ENCODE peak calls at places on chromosomes 16 and 17, in four cellular contexts. P is AG04450, Z is aorta, I is stomach. R is an unnamed sample. For H3K27me3, the result is how much of the 10 kb centered on the place peaks cover.

GRCh38 chr17:19354123-19354522 is 8.4 kb downstream of the B9D1 start:
- DNase-seq in P (peak), Z (no peak), I (no peak), R (no peak)

GRCh38 chr16:11034005-11034404 is 89.6 kb downstream of the CLEC16A start:
- DNase-seq in P (peak), Z (no peak), I (no peak), R (no peak)

GRCh38 chr17:80817861-80818260 is 173.8 kb upstream of the CHMP6 start:
- DNase-seq in P (no peak), Z (peak), I (no peak), R (no peak)

GRCh38 chr17:68732301-68732749 is 131.2 kb upstream of the FAM20A start:
- DNase-seq in P (no peak), Z (no peak), I (no peak), R (no peak)

GRCh38 chr17:69565447-69565846 is 150.9 kb downstream of the MAP2K6 start:
- DNase-seq in P (no peak), Z (no peak), I (no peak), R (no peak)

GRCh38 chr17:1365445-1366039 is 34.5 kb downstream of the YWHAE start:
- DNase-seq in P (peak), Z (no peak), I (peak), R (peak)

GRCh38 chr17:42647778-42648177 is 11.3 kb upstream of the TUBG2 start:
- DNase-seq in P (no peak), Z (no peak), I (no peak), R (no peak)

GRCh38 chr17:44628234-44629188 is 27.8 kb upstream of the MEIOC start:
- DNase-seq in P (no peak), Z (peak), I (no peak), R (no peak)

GRCh38 chr17:60039509-60040442 is 38.9 kb downstream of the HEATR6 start:
- DNase-seq in P (no peak), Z (no peak), I (no peak), R (no peak)

GRCh38 chr16:82056550-82056896 is 21.5 kb downstream of the HSD17B2 start:
- DNase-seq in P (no peak), Z (no peak), I (no peak), R (no peak)

GRCh38 chr17:76678330-76678729 is 32.4 kb downstream of the MXRA7 start:
- DNase-seq in P (no peak), Z (peak), I (no peak), R (no peak)

GRCh38 chr16:27169511-27170071 is 33.7 kb upstream of the KDM8 start:
- DNase-seq in P (peak), Z (no peak), I (peak), R (no peak)

GRCh38 chr16:79274197-79274596 is 326.3 kb downstream of the MAF start:
- DNase-seq in P (no peak), Z (no peak), I (no peak), R (no peak)

GRCh38 chr16:50567651-50568050 is 19.5 kb downstream of the NKD1 start:
- DNase-seq in P (no peak), Z (no peak), I (no peak), R (no peak)

GRCh38 chr16:9095171-9095570 is 3.7 kb downstream of the HAPSTR1 start:
- DNase-seq in P (no peak), Z (no peak), I (no peak), R (no peak)

GRCh38 chr17:61574542-61575351 is 16.3 kb downstream of the NACA2 start:
- DNase-seq in P (no peak), Z (no peak), I (no peak), R (peak)

GRCh38 chr16:47056704-47057630 is 83.5 kb upstream of the DNAJA2 start:
- DNase-seq in P (no peak), Z (peak), I (no peak), R (no peak)

GRCh38 chr16:3207086-3207953 is 19.3 kb downstream of the OR1F1 start:
- DNase-seq in P (no peak), Z (no peak), I (no peak), R (no peak)

GRCh38 chr16:70663524-70664324 is 17.4 kb downstream of the IL34 start:
- DNase-seq in P (no peak), Z (peak), I (no peak), R (no peak)

GRCh38 chr17:40014375-40014980 is 762 bp upstream of the CSF3 start:
- DNase-seq in P (no peak), Z (no peak), I (no peak), R (no peak)

DNA sequence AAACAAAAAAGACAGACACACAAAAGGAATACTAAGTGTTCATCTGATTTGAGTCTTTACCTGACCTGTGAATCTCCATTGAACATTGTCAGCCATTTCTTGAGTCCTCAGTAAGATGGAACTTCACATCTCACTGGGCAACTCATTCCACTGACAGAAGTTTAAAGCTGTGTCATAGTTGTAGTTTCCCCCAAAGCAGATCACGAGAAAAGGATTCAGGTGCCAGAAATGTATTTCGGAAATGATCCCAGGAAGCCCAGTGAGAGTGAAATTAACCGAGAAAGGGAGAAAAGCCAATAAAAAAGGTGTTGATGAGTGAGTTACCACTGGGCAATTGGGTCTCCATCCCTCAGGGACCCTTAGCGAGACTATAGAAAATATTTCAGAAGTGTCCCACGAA is 6.5 kb downstream of the CHD9 start:
- DNase-seq in P (no peak), Z (no peak), I (no peak), R (no peak)
- H3K27ac ChIP-seq in P (no peak), Z (no peak), I (no peak), R (peak)

GRCh38 chr16:86048221-86048620 is 149.3 kb downstream of the IRF8 start:
- DNase-seq in P (no peak), Z (no peak), I (no peak), R (no peak)

GRCh38 chr16:86050591-86051375 is 151.8 kb downstream of the IRF8 start:
- DNase-seq in P (no peak), Z (no peak), I (no peak), R (no peak)

GRCh38 chr16:86048882-86049585 is 150.1 kb downstream of the IRF8 start:
- DNase-seq in P (no peak), Z (no peak), I (no peak), R (no peak)

GRCh38 chr16:86050111-86050510 is 151.1 kb downstream of the IRF8 start:
- DNase-seq in P (no peak), Z (no peak), I (no peak), R (no peak)

DNA sequence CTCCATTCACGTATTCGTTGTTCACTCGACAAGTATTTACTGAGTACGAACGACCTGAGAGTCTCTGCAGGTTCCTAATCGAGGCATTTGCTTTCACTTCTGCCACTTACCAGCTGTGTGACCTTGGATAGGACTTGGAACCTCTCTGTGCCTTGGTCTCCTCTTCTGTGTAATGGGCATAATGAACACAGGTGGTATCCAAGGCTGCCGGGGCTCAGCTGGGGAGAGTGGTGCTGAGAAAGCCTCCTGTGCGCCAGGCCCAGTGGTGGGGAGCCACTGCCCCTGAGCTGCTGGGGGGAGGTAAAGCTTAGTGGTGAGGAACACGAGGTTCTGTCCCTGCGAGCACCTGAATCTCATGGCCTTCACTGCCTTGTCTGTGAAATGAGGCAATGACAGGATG is 150.7 kb downstream of the IRF8 start:
- DNase-seq in P (no peak), Z (no peak), I (no peak), R (no peak)
- H3K27me3 ChIP-seq in P (under half), Z (under half), I (half or more), R (half or more)

DNA sequence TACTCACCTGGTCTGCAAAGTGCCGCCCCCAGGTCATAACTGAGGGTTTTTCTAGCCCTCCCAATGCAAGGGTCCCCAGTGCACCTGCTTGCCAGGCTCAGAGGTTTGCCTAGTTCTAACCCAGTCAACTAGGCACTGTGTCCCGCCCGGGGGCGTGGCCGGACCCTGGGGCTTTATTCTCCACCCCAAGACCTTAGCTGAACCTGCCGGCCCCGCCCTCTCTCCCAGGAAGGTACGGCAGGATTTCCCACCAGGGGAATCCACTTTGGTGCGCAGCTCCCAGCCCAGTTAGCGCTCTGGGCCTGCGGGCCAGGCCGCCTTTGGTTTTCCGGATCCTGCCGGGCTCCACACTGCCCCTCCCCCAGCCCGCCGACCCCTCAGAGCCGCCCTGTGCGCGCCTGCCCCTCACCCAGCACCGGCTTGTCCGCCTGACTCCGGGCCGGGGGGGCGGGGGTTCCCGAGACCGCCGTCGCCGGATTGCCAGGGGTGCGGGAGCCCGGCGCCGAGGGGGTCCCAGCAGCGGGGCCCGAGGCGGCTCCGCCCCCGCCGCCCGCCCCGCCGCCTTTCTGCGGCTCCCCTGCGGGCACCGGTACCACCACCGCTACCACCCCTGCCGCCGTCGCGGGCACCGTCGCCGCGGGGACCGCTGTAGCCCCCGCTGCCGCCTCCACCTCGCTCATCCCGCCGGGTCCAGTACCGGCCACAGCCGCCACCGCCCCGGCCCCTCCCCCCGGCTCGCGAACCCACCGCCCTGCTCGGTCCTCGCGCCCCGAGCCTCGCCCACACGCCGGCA is 422 bp downstream of the YBX2 start:
- DNase-seq in P (no peak), Z (no peak), I (peak), R (no peak)
- H3K4me3 ChIP-seq in P (no peak), Z (peak), I (peak), R (peak)

DNA sequence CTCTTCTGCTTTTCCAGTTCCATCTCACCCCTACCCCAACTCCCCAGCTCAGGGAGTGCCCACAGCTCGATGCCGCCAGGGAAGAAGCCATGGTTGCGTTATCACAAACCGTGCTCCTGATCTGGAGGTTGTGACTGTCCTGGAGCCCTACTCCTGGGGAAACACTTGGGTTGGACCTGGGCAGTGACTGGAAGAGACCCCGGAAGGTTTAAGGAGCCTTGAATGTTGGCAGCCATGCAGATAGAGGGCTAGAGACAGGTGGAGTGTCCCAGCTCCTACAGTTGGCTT is 2.6 kb downstream of the MMP15 start:
- DNase-seq in P (no peak), Z (peak), I (no peak), R (no peak)
- H3K27ac ChIP-seq in P (no peak), Z (no peak), I (peak), R (no peak)

DNA sequence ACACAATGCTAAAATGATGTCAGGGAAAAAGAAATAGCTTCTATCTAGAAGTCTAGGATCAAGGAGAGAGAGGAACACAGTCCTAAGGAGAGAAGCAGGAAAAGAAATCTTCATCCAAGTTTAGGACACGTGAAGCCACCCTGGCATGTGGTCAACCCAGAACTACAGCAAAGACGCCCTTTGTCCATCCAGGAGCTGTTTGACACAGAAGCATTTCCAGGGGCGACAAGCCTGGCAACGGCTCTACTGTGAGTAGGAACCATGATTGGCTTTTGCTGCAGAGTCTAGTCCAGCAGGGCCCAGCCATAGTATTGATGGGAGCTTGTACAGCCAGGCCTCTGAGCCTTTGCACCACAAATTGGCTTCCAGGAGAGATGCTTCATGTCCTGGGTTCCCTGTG is 185.4 kb upstream of the RPL38 start:
- DNase-seq in P (no peak), Z (no peak), I (no peak), R (no peak)
- H3K27me3 ChIP-seq in P (under half), Z (under half), I (under half), R (under half)

R was measured in A673.